ENCODE peak calls at places on chromosomes 4 and X, in five cellular contexts. One of them, this sample, is unnamed.

GRCh38 chr4:10336471-10336870 is 120.8 kb downstream of the ZNF518B start:
- DNase-seq in caudate nucleus: no peak
- DNase-seq in NCI-H510A: no peak
- DNase-seq in esophagus muscularis mucosa: no peak
- DNase-seq in stomach: no peak
- DNase-seq in this sample: no peak

GRCh38 chrX:108090474-108091265 is 672 bp downstream of the PSMD10 start:
- DNase-seq in caudate nucleus: no peak
- DNase-seq in NCI-H510A: no peak
- DNase-seq in esophagus muscularis mucosa: no peak
- DNase-seq in stomach: no peak
- DNase-seq in this sample: peak

GRCh38 chr4:182895791-182896292 is 21.3 kb downstream of the DCTD start:
- DNase-seq in caudate nucleus: no peak
- DNase-seq in NCI-H510A: no peak
- DNase-seq in esophagus muscularis mucosa: no peak
- DNase-seq in stomach: peak
- DNase-seq in this sample: no peak

GRCh38 chrX:13463608-13464007 is 105.8 kb upstream of the EGFL6 start:
- DNase-seq in caudate nucleus: no peak
- DNase-seq in NCI-H510A: peak
- DNase-seq in esophagus muscularis mucosa: no peak
- DNase-seq in stomach: no peak
- DNase-seq in this sample: peak

GRCh38 chrX:150533863-150534262 is 34.6 kb upstream of the MTM1 start:
- DNase-seq in caudate nucleus: no peak
- DNase-seq in NCI-H510A: no peak
- DNase-seq in esophagus muscularis mucosa: no peak
- DNase-seq in stomach: no peak
- DNase-seq in this sample: no peak

GRCh38 chr4:46994007-46994405 is 625 bp upstream of the GABRA4 start:
- DNase-seq in caudate nucleus: peak
- DNase-seq in NCI-H510A: no peak
- DNase-seq in esophagus muscularis mucosa: no peak
- DNase-seq in stomach: no peak
- DNase-seq in this sample: no peak

GRCh38 chrX:10017866-10018265 is 50.7 kb downstream of the CLDN34 start:
- DNase-seq in caudate nucleus: no peak
- DNase-seq in NCI-H510A: no peak
- DNase-seq in esophagus muscularis mucosa: no peak
- DNase-seq in stomach: no peak
- DNase-seq in this sample: peak

GRCh38 chrX:154458954-154459829 is 1.1 kb downstream of the PLXNA3 start:
- DNase-seq in caudate nucleus: no peak
- DNase-seq in NCI-H510A: no peak
- DNase-seq in esophagus muscularis mucosa: no peak
- DNase-seq in stomach: peak
- DNase-seq in this sample: peak

GRCh38 chr4:98261291-98262271 is at the start of gene RAP1GDS1:
- DNase-seq in caudate nucleus: peak
- DNase-seq in NCI-H510A: peak
- DNase-seq in esophagus muscularis mucosa: no peak
- DNase-seq in stomach: peak
- DNase-seq in this sample: peak

GRCh38 chr4:168541608-168541953 is 44.7 kb downstream of the PALLD start:
- DNase-seq in caudate nucleus: no peak
- DNase-seq in NCI-H510A: no peak
- DNase-seq in esophagus muscularis mucosa: no peak
- DNase-seq in stomach: no peak
- DNase-seq in this sample: no peak

GRCh38 chr4:41136456-41136855 is 77.9 kb downstream of the APBB2 start:
- DNase-seq in caudate nucleus: no peak
- DNase-seq in NCI-H510A: no peak
- DNase-seq in esophagus muscularis mucosa: no peak
- DNase-seq in stomach: no peak
- DNase-seq in this sample: no peak

GRCh38 chrX:100819534-100819836 is 706 bp upstream of the CSTF2 start:
- DNase-seq in caudate nucleus: no peak
- DNase-seq in NCI-H510A: peak
- DNase-seq in esophagus muscularis mucosa: no peak
- DNase-seq in stomach: no peak
- DNase-seq in this sample: no peak

GRCh38 chr4:126761947-126762650 is 870.7 kb upstream of the INTU start:
- DNase-seq in caudate nucleus: no peak
- DNase-seq in NCI-H510A: no peak
- DNase-seq in esophagus muscularis mucosa: no peak
- DNase-seq in stomach: no peak
- DNase-seq in this sample: no peak

GRCh38 chr4:145132521-145133098 is 34.5 kb downstream of the ABCE1 start:
- DNase-seq in caudate nucleus: no peak
- DNase-seq in NCI-H510A: no peak
- DNase-seq in esophagus muscularis mucosa: no peak
- DNase-seq in stomach: no peak
- DNase-seq in this sample: peak

GRCh38 chr4:6974138-6974848 is 64.7 kb downstream of the TBC1D14 start:
- DNase-seq in caudate nucleus: peak
- DNase-seq in NCI-H510A: no peak
- DNase-seq in esophagus muscularis mucosa: peak
- DNase-seq in stomach: peak
- DNase-seq in this sample: peak

GRCh38 chr4:150082241-150082640 is 4.0 kb downstream of the DCLK2 start:
- DNase-seq in caudate nucleus: no peak
- DNase-seq in NCI-H510A: no peak
- DNase-seq in esophagus muscularis mucosa: no peak
- DNase-seq in stomach: peak
- DNase-seq in this sample: peak

GRCh38 chrX:120429776-120430535 is 39.1 kb downstream of the LAMP2 start:
- DNase-seq in caudate nucleus: no peak
- DNase-seq in NCI-H510A: no peak
- DNase-seq in esophagus muscularis mucosa: no peak
- DNase-seq in stomach: no peak
- DNase-seq in this sample: no peak

GRCh38 chrX:34764842-34765241 is 107.8 kb upstream of the TMEM47 start:
- DNase-seq in caudate nucleus: no peak
- DNase-seq in NCI-H510A: peak
- DNase-seq in esophagus muscularis mucosa: no peak
- DNase-seq in stomach: no peak
- DNase-seq in this sample: no peak

GRCh38 chr4:109169160-109169559 is 133.3 kb downstream of the COL25A1 start:
- DNase-seq in caudate nucleus: no peak
- DNase-seq in NCI-H510A: no peak
- DNase-seq in esophagus muscularis mucosa: no peak
- DNase-seq in stomach: no peak
- DNase-seq in this sample: no peak

GRCh38 chrX:135982860-135983259 is 2.4 kb upstream of the SLC9A6 start:
- DNase-seq in caudate nucleus: no peak
- DNase-seq in NCI-H510A: no peak
- DNase-seq in esophagus muscularis mucosa: no peak
- DNase-seq in stomach: no peak
- DNase-seq in this sample: peak

GRCh38 chr4:19472669-19473068 is 779.0 kb upstream of the SLIT2 start:
- DNase-seq in caudate nucleus: no peak
- DNase-seq in NCI-H510A: no peak
- DNase-seq in esophagus muscularis mucosa: no peak
- DNase-seq in stomach: no peak
- DNase-seq in this sample: no peak

GRCh38 chr4:74800310-74800709 is 6.0 kb upstream of the BTC start:
- DNase-seq in caudate nucleus: no peak
- DNase-seq in NCI-H510A: no peak
- DNase-seq in esophagus muscularis mucosa: no peak
- DNase-seq in stomach: no peak
- DNase-seq in this sample: no peak

GRCh38 chr4:121217385-121217784 is 53.3 kb upstream of the TNIP3 start:
- DNase-seq in caudate nucleus: no peak
- DNase-seq in NCI-H510A: no peak
- DNase-seq in esophagus muscularis mucosa: no peak
- DNase-seq in stomach: no peak
- DNase-seq in this sample: no peak

GRCh38 chrX:19723427-19723826 is 164.0 kb downstream of the SH3KBP1 start:
- DNase-seq in caudate nucleus: no peak
- DNase-seq in NCI-H510A: no peak
- DNase-seq in esophagus muscularis mucosa: no peak
- DNase-seq in stomach: no peak
- DNase-seq in this sample: no peak

GRCh38 chr4:42331914-42332368 is 65.3 kb upstream of the SHISA3 start:
- DNase-seq in caudate nucleus: no peak
- DNase-seq in NCI-H510A: no peak
- DNase-seq in esophagus muscularis mucosa: no peak
- DNase-seq in stomach: no peak
- DNase-seq in this sample: peak

GRCh38 chr4:110621839-110622751 is 782 bp downstream of the PITX2 start:
- DNase-seq in caudate nucleus: no peak
- DNase-seq in NCI-H510A: no peak
- DNase-seq in esophagus muscularis mucosa: no peak
- DNase-seq in stomach: no peak
- DNase-seq in this sample: peak

GRCh38 chr4:41092128-41092527 is 122.2 kb downstream of the APBB2 start:
- DNase-seq in caudate nucleus: no peak
- DNase-seq in NCI-H510A: no peak
- DNase-seq in esophagus muscularis mucosa: no peak
- DNase-seq in stomach: no peak
- DNase-seq in this sample: no peak

This sample was measured in dermis blood vessel endothelial cell.